ENCODE peak calls at places on chromosomes 1 and 21, in eight cellular contexts. A is suprapubic skin, H is adrenal gland, R is cardiac fibroblast, U is OCI-LY7, Y is astrocyte, J is breast epithelium, E is AG10803. N is an unnamed sample.

GRCh38 chr1:177164380-177165068 is at the start of gene ASTN1:
- DNase-seq in A (no peak), H (no peak), R (no peak), U (no peak), Y (no peak), J (no peak), E (no peak), N (no peak)

GRCh38 chr1:84973493-84974334 is 23.2 kb downstream of the MCOLN2 start:
- DNase-seq in A (no peak), H (no peak), R (peak), U (peak), Y (no peak), J (no peak), E (peak), N (peak)

GRCh38 chr1:45205000-45205909 is 1.1 kb downstream of the ZSWIM5 start:
- DNase-seq in A (no peak), H (peak), R (peak), U (peak), Y (peak), J (no peak), E (peak), N (no peak)

GRCh38 chr1:38826262-38826661 is 33.3 kb downstream of the RRAGC start:
- DNase-seq in A (no peak), H (no peak), R (no peak), U (no peak), Y (no peak), J (no peak), E (no peak), N (no peak)

GRCh38 chr21:43193088-43193650 is 24.4 kb downstream of the CRYAA start:
- DNase-seq in A (no peak), H (no peak), R (no peak), U (no peak), Y (no peak), J (no peak), E (no peak), N (no peak)

GRCh38 chr1:178538192-178538916 is 25.4 kb downstream of the TEX35 start:
- DNase-seq in A (no peak), H (peak), R (peak), U (no peak), Y (peak), J (no peak), E (peak), N (peak)

GRCh38 chr1:84835169-84835568 is 57.8 kb downstream of the LPAR3 start:
- DNase-seq in A (no peak), H (no peak), R (peak), U (no peak), Y (peak), J (peak), E (no peak), N (no peak)

GRCh38 chr1:102790997-102791396 is 317.3 kb downstream of the COL11A1 start:
- DNase-seq in A (no peak), H (no peak), R (peak), U (no peak), Y (no peak), J (no peak), E (no peak), N (peak)

GRCh38 chr1:21457654-21458053 is 17.7 kb downstream of the NBPF3 start:
- DNase-seq in A (no peak), H (no peak), R (no peak), U (no peak), Y (no peak), J (no peak), E (peak), N (no peak)

GRCh38 chr1:20485527-20486456 is at the start of gene CAMK2N1:
- DNase-seq in A (peak), H (peak), R (peak), U (no peak), Y (peak), J (peak), E (peak), N (peak)

GRCh38 chr1:15704526-15705183 is 20.5 kb downstream of the PLEKHM2 start:
- DNase-seq in A (no peak), H (no peak), R (no peak), U (no peak), Y (no peak), J (no peak), E (no peak), N (peak)

GRCh38 chr1:244897476-244898254 is 33.3 kb upstream of the HNRNPU start:
- DNase-seq in A (no peak), H (no peak), R (no peak), U (no peak), Y (no peak), J (no peak), E (no peak), N (no peak)

GRCh38 chr1:201354151-201354900 is 23.2 kb downstream of the TNNT2 start:
- DNase-seq in A (no peak), H (no peak), R (no peak), U (no peak), Y (no peak), J (no peak), E (no peak), N (no peak)

GRCh38 chr1:245956225-245956624 is 550.9 kb downstream of the SMYD3 start:
- DNase-seq in A (no peak), H (no peak), R (peak), U (peak), Y (peak), J (no peak), E (no peak), N (no peak)

GRCh38 chr1:226035915-226036314 is 26.6 kb upstream of the H3-3A start:
- DNase-seq in A (no peak), H (peak), R (no peak), U (no peak), Y (no peak), J (no peak), E (no peak), N (no peak)

GRCh38 chr1:226033599-226034390 is 28.7 kb upstream of the H3-3A start:
- DNase-seq in A (no peak), H (no peak), R (no peak), U (no peak), Y (no peak), J (no peak), E (no peak), N (no peak)

GRCh38 chr1:226029568-226030225 is 30.6 kb upstream of the SDE2 start:
- DNase-seq in A (no peak), H (no peak), R (no peak), U (peak), Y (no peak), J (no peak), E (no peak), N (no peak)

GRCh38 chr1:226038661-226039060 is 23.9 kb upstream of the H3-3A start:
- DNase-seq in A (no peak), H (no peak), R (no peak), U (no peak), Y (no peak), J (no peak), E (no peak), N (no peak)

DNA sequence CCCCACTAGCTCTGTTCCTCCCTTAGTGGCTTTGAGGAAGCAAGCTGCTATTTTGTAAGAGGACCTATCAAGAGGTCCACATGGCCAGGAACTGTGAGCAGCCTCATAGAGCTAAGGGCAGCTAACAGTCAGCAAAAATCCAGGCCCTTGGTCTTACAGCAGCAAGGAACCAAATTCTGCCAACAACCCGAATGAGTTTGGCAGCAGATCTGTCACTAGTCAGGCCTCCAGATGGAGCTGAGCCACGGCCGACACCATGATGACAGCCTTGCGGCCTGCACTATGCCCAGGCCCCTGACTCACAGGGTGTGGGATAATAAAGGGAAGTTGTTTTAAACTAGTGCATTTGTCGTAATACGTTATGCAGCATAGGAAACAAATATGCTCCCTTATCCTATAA is 28.0 kb upstream of the H3-3A start:
- DNase-seq in A (peak), H (peak), R (peak), U (no peak), Y (peak), J (peak), E (peak), N (peak)
- TF ChIP-seq CTCF in A (no peak), H (no peak), R (no peak), U (no peak), Y (no peak), J (no peak), E (no peak), N (no peak)

DNA sequence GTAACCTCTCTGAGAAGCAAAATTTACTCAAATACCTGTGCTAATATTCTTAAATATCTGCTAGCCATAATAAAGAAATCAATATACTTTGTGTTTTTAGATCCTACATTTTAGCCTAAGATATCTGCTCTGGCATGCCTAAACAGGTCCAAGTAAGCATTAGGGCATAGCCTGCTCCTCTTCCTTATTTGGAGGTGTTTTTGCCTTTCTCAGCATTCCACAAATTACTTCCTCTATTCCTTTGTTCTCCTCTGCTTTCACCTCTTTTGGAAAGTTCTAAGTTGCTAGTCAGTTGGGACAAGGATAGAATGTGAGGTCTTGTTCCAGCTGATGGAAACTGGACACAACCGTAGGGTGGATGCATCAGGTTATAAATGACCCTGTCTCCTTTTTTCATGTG is 7.2 kb upstream of the OR10X1 start:
- DNase-seq in A (no peak), H (no peak), R (no peak), U (no peak), Y (no peak), J (no peak), E (no peak), N (no peak)
- H3K4me3 ChIP-seq in A (no peak), H (no peak), R (no peak), U (no peak), Y (no peak), J (no peak), E (no peak), N (no peak)

GRCh38 chr1:44034976-44035716 is 3.9 kb upstream of the SLC6A9 start:
- DNase-seq in A (no peak), H (no peak), R (no peak), U (no peak), Y (no peak), J (no peak), E (no peak), N (no peak)

GRCh38 chr1:44031900-44032817 is 897 bp upstream of the SLC6A9 start:
- DNase-seq in A (no peak), H (no peak), R (no peak), U (no peak), Y (no peak), J (no peak), E (no peak), N (no peak)

GRCh38 chr1:44034423-44034822 is 3.2 kb upstream of the SLC6A9 start:
- DNase-seq in A (no peak), H (no peak), R (no peak), U (no peak), Y (no peak), J (no peak), E (no peak), N (no peak)

GRCh38 chr1:44033041-44033575 is 1.8 kb upstream of the SLC6A9 start:
- DNase-seq in A (no peak), H (no peak), R (no peak), U (no peak), Y (no peak), J (no peak), E (no peak), N (no peak)

DNA sequence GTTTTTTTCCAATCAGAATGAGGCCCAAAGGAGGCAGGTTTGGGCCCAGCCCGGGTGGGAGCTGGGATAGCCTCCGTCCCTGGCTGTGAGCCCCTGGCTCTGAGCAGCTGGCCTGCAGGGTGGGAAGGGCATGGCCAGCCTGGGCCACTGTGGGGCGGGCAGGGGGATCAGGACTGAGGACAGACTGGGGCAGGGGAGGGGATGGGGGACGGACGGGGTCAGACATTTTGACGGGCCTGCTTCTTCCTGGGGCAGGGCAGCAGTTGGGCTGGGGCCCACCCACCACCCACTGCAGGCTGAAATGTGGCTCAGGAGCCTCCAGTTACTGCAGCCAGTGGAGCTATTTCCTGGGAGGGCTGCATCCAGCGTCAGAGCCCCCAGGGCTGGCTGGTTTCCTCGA is 2.5 kb upstream of the SLC6A9 start:
- DNase-seq in A (no peak), H (no peak), R (no peak), U (no peak), Y (no peak), J (no peak), E (no peak), N (no peak)
- TF ChIP-seq CTCF in A (no peak), H (no peak), R (no peak), U (no peak), Y (no peak), J (no peak), E (no peak), N (no peak)

GRCh38 chr1:156494309-156494895 is 6.2 kb downstream of the MEF2D start:
- DNase-seq in A (no peak), H (no peak), R (no peak), U (peak), Y (no peak), J (no peak), E (no peak), N (no peak)

GRCh38 chr1:156496211-156496761 is 4.3 kb downstream of the MEF2D start:
- DNase-seq in A (no peak), H (peak), R (peak), U (peak), Y (no peak), J (no peak), E (no peak), N (peak)

GRCh38 chr1:156497078-156497742 is 3.4 kb downstream of the MEF2D start:
- DNase-seq in A (no peak), H (peak), R (no peak), U (peak), Y (no peak), J (no peak), E (no peak), N (no peak)

GRCh38 chr1:156493749-156494148 is 6.8 kb downstream of the MEF2D start:
- DNase-seq in A (no peak), H (no peak), R (no peak), U (peak), Y (no peak), J (no peak), E (no peak), N (no peak)

DNA sequence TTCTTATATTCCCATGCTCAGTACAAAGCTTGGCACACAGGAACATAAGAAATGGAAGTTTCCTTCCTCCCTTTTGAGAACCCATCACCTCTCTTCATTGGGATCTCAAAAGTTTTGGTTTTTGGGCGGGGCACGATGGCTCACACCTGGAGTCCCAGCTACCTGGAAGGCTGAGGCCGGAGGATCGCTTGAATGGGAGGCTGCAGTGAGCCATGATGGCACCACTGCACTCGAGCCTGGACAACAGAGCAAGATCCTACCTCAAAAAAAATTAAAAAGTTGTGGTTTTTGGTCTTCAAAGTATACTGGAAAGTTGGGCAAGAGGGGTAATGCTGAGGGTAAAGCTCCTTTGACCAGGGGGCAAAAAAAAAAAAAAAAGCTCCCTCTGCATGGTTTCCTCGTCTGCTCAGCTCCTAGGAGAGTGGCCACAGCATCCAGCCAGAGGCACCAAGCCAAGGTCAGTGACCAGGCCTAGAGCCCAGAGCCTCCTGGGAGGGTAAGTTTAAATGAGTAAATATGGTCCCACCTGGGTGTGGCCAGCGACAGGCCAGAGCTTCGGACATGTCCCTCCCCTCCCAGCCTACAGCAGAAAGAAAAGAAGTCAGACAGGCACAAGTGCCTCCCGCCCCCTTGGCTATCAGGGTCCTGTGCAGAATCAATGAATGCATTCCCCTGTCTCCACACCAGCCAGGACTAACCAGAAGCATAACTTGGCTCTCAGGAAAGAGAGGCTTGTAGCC is 5.0 kb downstream of the MEF2D start:
- DNase-seq in A (no peak), H (peak), R (no peak), U (peak), Y (no peak), J (no peak), E (no peak), N (peak)
- H3K4me3 ChIP-seq in A (peak), H (no peak), R (no peak), U (peak), Y (no peak), J (peak), E (no peak), N (no peak)

GRCh38 chr1:26290061-26290415 is 10.2 kb downstream of the SH3BGRL3 start:
- DNase-seq in A (no peak), H (no peak), R (no peak), U (no peak), Y (no peak), J (no peak), E (no peak), N (no peak)

GRCh38 chr1:26288311-26288941 is 8.5 kb downstream of the SH3BGRL3 start:
- DNase-seq in A (peak), H (peak), R (no peak), U (peak), Y (no peak), J (no peak), E (no peak), N (no peak)

GRCh38 chr1:26290416-26291261 is 10.8 kb downstream of the SH3BGRL3 start:
- DNase-seq in A (peak), H (peak), R (no peak), U (peak), Y (no peak), J (no peak), E (no peak), N (no peak)

GRCh38 chr1:26291433-26291832 is 11.5 kb downstream of the SH3BGRL3 start:
- DNase-seq in A (no peak), H (no peak), R (no peak), U (peak), Y (no peak), J (no peak), E (no peak), N (no peak)

GRCh38 chr1:26289158-26290059 is 9.5 kb downstream of the SH3BGRL3 start:
- DNase-seq in A (peak), H (peak), R (no peak), U (peak), Y (no peak), J (no peak), E (no peak), N (no peak)
- TF ChIP-seq CTCF in A (no peak), H (no peak), R (no peak), U (no peak), Y (no peak), J (no peak), E (no peak), N (no peak)

GRCh38 chr1:97034651-97035050 is 313.1 kb downstream of the PTBP2 start:
- DNase-seq in A (no peak), H (no peak), R (no peak), U (no peak), Y (peak), J (no peak), E (peak), N (no peak)
- H3K4me3 ChIP-seq in A (no peak), H (no peak), R (no peak), U (no peak), Y (no peak), J (no peak), E (no peak), N (no peak)

GRCh38 chr1:238399558-238399957 is 508.8 kb upstream of the ZP4 start:
- DNase-seq in A (no peak), H (no peak), R (no peak), U (no peak), Y (no peak), J (no peak), E (no peak), N (peak)
- TF ChIP-seq CTCF in A (no peak), H (no peak), R (no peak), U (peak), Y (no peak), J (no peak), E (no peak), N (no peak)

DNA sequence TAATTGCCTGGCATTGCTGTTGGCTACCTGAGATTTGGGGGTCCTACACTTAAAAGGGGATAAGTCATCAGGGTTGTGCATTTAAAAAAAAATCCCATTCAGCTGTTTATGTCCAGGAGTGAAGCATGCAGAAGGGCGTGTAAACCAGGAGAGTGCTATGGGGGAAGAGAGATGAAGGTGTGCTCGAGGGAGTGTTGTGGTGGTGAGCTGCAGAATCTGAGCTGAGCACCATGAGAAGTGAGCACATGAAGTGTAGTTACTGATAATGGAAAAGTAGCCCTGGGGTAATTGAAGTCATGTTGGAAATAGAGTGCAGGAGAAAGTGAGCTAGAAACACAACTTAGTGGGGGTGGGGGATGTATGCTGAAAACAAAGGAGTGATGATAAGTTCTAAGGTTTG is 705 bp downstream of the FCRL1 start:
- DNase-seq in A (no peak), H (no peak), R (no peak), U (peak), Y (no peak), J (no peak), E (no peak), N (no peak)
- H3K4me3 ChIP-seq in A (no peak), H (no peak), R (no peak), U (peak), Y (no peak), J (no peak), E (no peak), N (no peak)

DNA sequence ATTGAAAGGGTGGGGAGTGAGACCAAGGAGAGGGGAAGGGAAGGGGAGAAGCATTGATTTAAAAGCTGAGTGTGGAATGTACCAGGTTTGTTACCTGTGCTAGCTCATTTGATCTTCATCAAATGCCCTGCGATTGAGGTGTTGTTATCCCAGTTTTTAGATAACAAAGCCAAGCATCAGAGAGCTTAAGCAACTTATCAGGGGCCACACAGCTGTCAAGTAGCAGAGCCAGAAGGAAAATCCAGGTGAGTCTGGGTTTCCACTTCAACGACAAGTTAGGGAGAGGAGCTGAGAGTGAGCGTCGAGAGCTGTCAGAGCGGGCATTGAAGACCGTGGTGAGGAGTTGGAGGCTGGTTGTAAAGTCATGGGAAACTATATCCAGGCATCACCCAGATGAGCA is 146.9 kb upstream of the IRF2BP2 start:
- DNase-seq in A (no peak), H (no peak), R (no peak), U (no peak), Y (no peak), J (no peak), E (no peak), N (no peak)
- TF ChIP-seq CTCF in A (no peak), H (no peak), R (no peak), U (no peak), Y (no peak), J (no peak), E (no peak), N (no peak)

GRCh38 chr1:156812293-156812990 is 4.2 kb downstream of the SH2D2A start:
- DNase-seq in A (no peak), H (no peak), R (peak), U (no peak), Y (no peak), J (no peak), E (no peak), N (no peak)

GRCh38 chr1:156814571-156815260 is 1.9 kb downstream of the SH2D2A start:
- DNase-seq in A (no peak), H (no peak), R (no peak), U (no peak), Y (no peak), J (no peak), E (no peak), N (no peak)

GRCh38 chr1:156815307-156815826 is 1.3 kb downstream of the SH2D2A start:
- DNase-seq in A (no peak), H (peak), R (peak), U (no peak), Y (peak), J (no peak), E (peak), N (peak)

GRCh38 chr1:156813750-156814570 is 2.7 kb downstream of the SH2D2A start:
- DNase-seq in A (no peak), H (peak), R (peak), U (peak), Y (peak), J (peak), E (peak), N (peak)

GRCh38 chr1:156813298-156813697 is 3.4 kb downstream of the SH2D2A start:
- DNase-seq in A (no peak), H (no peak), R (no peak), U (no peak), Y (no peak), J (no peak), E (no peak), N (no peak)
- H3K4me3 ChIP-seq in A (peak), H (peak), R (peak), U (peak), Y (peak), J (peak), E (no peak), N (no peak)

N was measured in fibroblast of mammary gland.